ENCODE peak calls at places on chromosomes 3 and 15, in six cellular contexts. J, Z, E, F, G and C are unnamed samples.
A peak's percentile ranks its signal among the peaks of the same experiment; 100 is the strongest.

GRCh38 chr3:126951561-126951960 is 31.4 kb upstream of the PLXNA1 start:
- DNase-seq in J (no peak), Z (no peak), E (no peak), F (no peak), G (no peak), C (no peak)

GRCh38 chr15:70327328-70328136 is 229.8 kb upstream of the TLE3 start:
- DNase-seq in J (no peak), Z (no peak), E (peak; percentile 80), F (no peak), G (no peak), C (no peak)

GRCh38 chr3:170437696-170438407 is 19.2 kb downstream of the CLDN11 start:
- DNase-seq in J (no peak), Z (no peak), E (no peak), F (no peak), G (no peak), C (no peak)

GRCh38 chr3:134445631-134446030 is 40.2 kb downstream of the ANAPC13 start:
- DNase-seq in J (no peak), Z (no peak), E (no peak), F (peak; percentile 4), G (no peak), C (no peak)

GRCh38 chr3:72340056-72340455 is 508.2 kb downstream of the SHQ1 start:
- DNase-seq in J (no peak), Z (no peak), E (no peak), F (no peak), G (no peak), C (no peak)

GRCh38 chr15:82849556-82850241 is 40.3 kb downstream of the WHAMM start:
- DNase-seq in J (peak; percentile 34), Z (peak; percentile 89), E (peak; percentile 80), F (peak; percentile 75), G (no peak), C (peak; percentile 14)

GRCh38 chr15:82999905-83000671 is 11.4 kb downstream of the C15orf40 start:
- DNase-seq in J (no peak), Z (peak; percentile 67), E (peak; percentile 67), F (peak; percentile 37), G (no peak), C (no peak)

GRCh38 chr3:72152551-72153476 is 367.9 kb upstream of the PROK2 start:
- DNase-seq in J (no peak), Z (peak; percentile 76), E (peak; percentile 56), F (peak; percentile 98), G (no peak), C (no peak)

GRCh38 chr15:75606711-75607684 is 18.5 kb downstream of the SNUPN start:
- DNase-seq in J (no peak), Z (no peak), E (no peak), F (no peak), G (no peak), C (no peak)

GRCh38 chr3:69385723-69386483 is at the start of gene FRMD4B:
- DNase-seq in J (peak; percentile 34), Z (peak; percentile 7), E (peak; percentile 41), F (no peak), G (no peak), C (peak; percentile 14)

GRCh38 chr3:23439080-23439479 is 236.0 kb downstream of the UBE2E2 start:
- DNase-seq in J (no peak), Z (no peak), E (no peak), F (no peak), G (no peak), C (no peak)